ENCODE peak calls at places on chromosomes 13 and 19, in four cellular contexts. One of them, this sample, is unnamed.

GRCh38 chr19:55642153-55643002 is 1.1 kb upstream of the ZNF581 start:
- DNase-seq in body of pancreas: no peak
- DNase-seq in stimulated activated CD8-positive, alpha-beta memory T cell treated with anti-CD3 and anti-CD28 coated beads, Interleukin-15, amount 100 ng/mL, for 1 hour: no peak
- DNase-seq in hepatic stellate cell: no peak
- DNase-seq in this sample: no peak

GRCh38 chr19:29497686-29498436 is 27.9 kb upstream of the VSTM2B start:
- DNase-seq in body of pancreas: no peak
- DNase-seq in hepatic stellate cell: no peak
- DNase-seq in stimulated activated CD8-positive, alpha-beta memory T cell treated with anti-CD3 and anti-CD28 coated beads, Interleukin-15, amount 100 ng/mL, for 1 hour: no peak
- DNase-seq in this sample: no peak

GRCh38 chr13:81602236-81602635 is 1261.3 kb upstream of the SPRY2 start:
- DNase-seq in body of pancreas: no peak
- DNase-seq in stimulated activated CD8-positive, alpha-beta memory T cell treated with anti-CD3 and anti-CD28 coated beads, Interleukin-15, amount 100 ng/mL, for 1 hour: no peak
- DNase-seq in hepatic stellate cell: no peak
- DNase-seq in this sample: no peak

GRCh38 chr19:18417250-18418033 is 1.8 kb upstream of the SSBP4 start:
- DNase-seq in stimulated activated CD8-positive, alpha-beta memory T cell treated with anti-CD3 and anti-CD28 coated beads, Interleukin-15, amount 100 ng/mL, for 1 hour: no peak
- DNase-seq in hepatic stellate cell: peak; percentile 86
- DNase-seq in body of pancreas: peak; percentile 46
- DNase-seq in this sample: peak; percentile 90

GRCh38 chr19:46610413-46610775 is 9.3 kb downstream of the CALM3 start:
- DNase-seq in hepatic stellate cell: no peak
- DNase-seq in stimulated activated CD8-positive, alpha-beta memory T cell treated with anti-CD3 and anti-CD28 coated beads, Interleukin-15, amount 100 ng/mL, for 1 hour: no peak
- DNase-seq in body of pancreas: peak; percentile 10
- DNase-seq in this sample: no peak

GRCh38 chr19:33627526-33627925 is 5.8 kb downstream of the CHST8 start:
- DNase-seq in stimulated activated CD8-positive, alpha-beta memory T cell treated with anti-CD3 and anti-CD28 coated beads, Interleukin-15, amount 100 ng/mL, for 1 hour: no peak
- DNase-seq in hepatic stellate cell: no peak
- DNase-seq in body of pancreas: no peak
- DNase-seq in this sample: no peak

GRCh38 chr13:114121496-114122466 is 10.6 kb downstream of the RASA3 start:
- DNase-seq in hepatic stellate cell: no peak
- DNase-seq in stimulated activated CD8-positive, alpha-beta memory T cell treated with anti-CD3 and anti-CD28 coated beads, Interleukin-15, amount 100 ng/mL, for 1 hour: no peak
- DNase-seq in body of pancreas: no peak
- DNase-seq in this sample: no peak

GRCh38 chr19:56927791-56928207 is 87.3 kb upstream of the PEG3 start:
- DNase-seq in body of pancreas: no peak
- DNase-seq in stimulated activated CD8-positive, alpha-beta memory T cell treated with anti-CD3 and anti-CD28 coated beads, Interleukin-15, amount 100 ng/mL, for 1 hour: no peak
- DNase-seq in hepatic stellate cell: no peak
- DNase-seq in this sample: no peak

GRCh38 chr19:35528218-35529038 is at the start of gene SBSN:
- DNase-seq in body of pancreas: no peak
- DNase-seq in hepatic stellate cell: peak; percentile 62
- DNase-seq in stimulated activated CD8-positive, alpha-beta memory T cell treated with anti-CD3 and anti-CD28 coated beads, Interleukin-15, amount 100 ng/mL, for 1 hour: no peak
- DNase-seq in this sample: peak; percentile 90

GRCh38 chr19:30361721-30362120 is 10.5 kb upstream of the ZNF536 start:
- DNase-seq in stimulated activated CD8-positive, alpha-beta memory T cell treated with anti-CD3 and anti-CD28 coated beads, Interleukin-15, amount 100 ng/mL, for 1 hour: no peak
- DNase-seq in hepatic stellate cell: no peak
- DNase-seq in body of pancreas: no peak
- DNase-seq in this sample: no peak

GRCh38 chr13:45500492-45501174 is 35.9 kb downstream of the COG3 start:
- DNase-seq in body of pancreas: no peak
- DNase-seq in hepatic stellate cell: peak; percentile 40
- DNase-seq in stimulated activated CD8-positive, alpha-beta memory T cell treated with anti-CD3 and anti-CD28 coated beads, Interleukin-15, amount 100 ng/mL, for 1 hour: no peak
- DNase-seq in this sample: peak; percentile 63

GRCh38 chr19:4800591-4801081 is 9.1 kb downstream of the FEM1A start:
- DNase-seq in hepatic stellate cell: no peak
- DNase-seq in stimulated activated CD8-positive, alpha-beta memory T cell treated with anti-CD3 and anti-CD28 coated beads, Interleukin-15, amount 100 ng/mL, for 1 hour: no peak
- DNase-seq in body of pancreas: peak; percentile 65
- DNase-seq in this sample: no peak

GRCh38 chr13:25980255-25980654 is 71.6 kb downstream of the SHISA2 start:
- DNase-seq in body of pancreas: no peak
- DNase-seq in hepatic stellate cell: no peak
- DNase-seq in stimulated activated CD8-positive, alpha-beta memory T cell treated with anti-CD3 and anti-CD28 coated beads, Interleukin-15, amount 100 ng/mL, for 1 hour: no peak
- DNase-seq in this sample: no peak

GRCh38 chr13:50678464-50679162 is 164.9 kb downstream of the DLEU7 start:
- DNase-seq in stimulated activated CD8-positive, alpha-beta memory T cell treated with anti-CD3 and anti-CD28 coated beads, Interleukin-15, amount 100 ng/mL, for 1 hour: no peak
- DNase-seq in hepatic stellate cell: peak; percentile 39
- DNase-seq in body of pancreas: no peak
- DNase-seq in this sample: peak; percentile 78

GRCh38 chr19:12769689-12770088 is 5.7 kb downstream of the HOOK2 start:
- DNase-seq in stimulated activated CD8-positive, alpha-beta memory T cell treated with anti-CD3 and anti-CD28 coated beads, Interleukin-15, amount 100 ng/mL, for 1 hour: no peak
- DNase-seq in hepatic stellate cell: no peak
- DNase-seq in body of pancreas: no peak
- DNase-seq in this sample: no peak

GRCh38 chr19:38975861-38976271 is 324 bp upstream of the FBXO17 start:
- DNase-seq in body of pancreas: peak; percentile 21
- DNase-seq in stimulated activated CD8-positive, alpha-beta memory T cell treated with anti-CD3 and anti-CD28 coated beads, Interleukin-15, amount 100 ng/mL, for 1 hour: no peak
- DNase-seq in hepatic stellate cell: no peak
- DNase-seq in this sample: no peak

GRCh38 chr13:25678398-25678797 is 306.6 kb downstream of the ATP8A2 start:
- DNase-seq in stimulated activated CD8-positive, alpha-beta memory T cell treated with anti-CD3 and anti-CD28 coated beads, Interleukin-15, amount 100 ng/mL, for 1 hour: no peak
- DNase-seq in body of pancreas: no peak
- DNase-seq in hepatic stellate cell: no peak
- DNase-seq in this sample: no peak

GRCh38 chr19:18002347-18002850 is 5.6 kb upstream of the ARRDC2 start:
- DNase-seq in body of pancreas: no peak
- DNase-seq in hepatic stellate cell: no peak
- DNase-seq in stimulated activated CD8-positive, alpha-beta memory T cell treated with anti-CD3 and anti-CD28 coated beads, Interleukin-15, amount 100 ng/mL, for 1 hour: no peak
- DNase-seq in this sample: no peak

GRCh38 chr13:59665736-59666135 is 498.0 kb downstream of the DIAPH3 start:
- DNase-seq in body of pancreas: no peak
- DNase-seq in hepatic stellate cell: no peak
- DNase-seq in stimulated activated CD8-positive, alpha-beta memory T cell treated with anti-CD3 and anti-CD28 coated beads, Interleukin-15, amount 100 ng/mL, for 1 hour: no peak
- DNase-seq in this sample: no peak

GRCh38 chr13:27770809-27771208 is 21.5 kb upstream of the GSX1 start:
- DNase-seq in hepatic stellate cell: no peak
- DNase-seq in stimulated activated CD8-positive, alpha-beta memory T cell treated with anti-CD3 and anti-CD28 coated beads, Interleukin-15, amount 100 ng/mL, for 1 hour: no peak
- DNase-seq in body of pancreas: peak; percentile 47
- DNase-seq in this sample: peak; percentile 35

GRCh38 chr19:10577951-10578350 is 9.2 kb downstream of the AP1M2 start:
- DNase-seq in hepatic stellate cell: no peak
- DNase-seq in stimulated activated CD8-positive, alpha-beta memory T cell treated with anti-CD3 and anti-CD28 coated beads, Interleukin-15, amount 100 ng/mL, for 1 hour: no peak
- DNase-seq in body of pancreas: no peak
- DNase-seq in this sample: no peak

GRCh38 chr19:11247391-11247790 is 8.0 kb downstream of the ANGPTL8 start:
- DNase-seq in hepatic stellate cell: no peak
- DNase-seq in body of pancreas: peak; percentile 28
- DNase-seq in stimulated activated CD8-positive, alpha-beta memory T cell treated with anti-CD3 and anti-CD28 coated beads, Interleukin-15, amount 100 ng/mL, for 1 hour: no peak
- DNase-seq in this sample: peak; percentile 37

GRCh38 chr19:30890033-30890432 is 459.2 kb downstream of the TSHZ3 start:
- DNase-seq in body of pancreas: no peak
- DNase-seq in stimulated activated CD8-positive, alpha-beta memory T cell treated with anti-CD3 and anti-CD28 coated beads, Interleukin-15, amount 100 ng/mL, for 1 hour: no peak
- DNase-seq in hepatic stellate cell: no peak
- DNase-seq in this sample: no peak

GRCh38 chr13:30871713-30872029 is 34.4 kb upstream of the MEDAG start:
- DNase-seq in hepatic stellate cell: no peak
- DNase-seq in stimulated activated CD8-positive, alpha-beta memory T cell treated with anti-CD3 and anti-CD28 coated beads, Interleukin-15, amount 100 ng/mL, for 1 hour: no peak
- DNase-seq in body of pancreas: no peak
- DNase-seq in this sample: no peak

This sample was measured in GM03348.